ENCODE peak calls at places on chromosomes 7 and 10, in four cellular contexts. I is H1, C is IMR-90, P is H9. V is an unnamed sample.

GRCh38 chr10:70958396-70958795 is 70.0 kb upstream of the PCBD1 start:
- DNase-seq in I (no peak), C (peak; percentile 25), P (no peak), V (no peak)

GRCh38 chr7:6394114-6394513 is 53.6 kb downstream of the DAGLB start:
- DNase-seq in I (no peak), C (no peak), P (no peak), V (no peak)

GRCh38 chr7:74498996-74499834 is 45.5 kb downstream of the GTF2IRD1 start:
- DNase-seq in I (no peak), C (no peak), P (no peak), V (no peak)

GRCh38 chr10:546971-547590 is 142.4 kb downstream of the DIP2C start:
- DNase-seq in I (no peak), C (peak; percentile 31), P (no peak), V (peak; percentile 12)

GRCh38 chr10:127550861-127551260 is 1.8 kb downstream of the NPS start:
- DNase-seq in I (no peak), C (no peak), P (no peak), V (no peak)

GRCh38 chr7:30403477-30403876 is 75.1 kb downstream of the NOD1 start:
- DNase-seq in I (no peak), C (no peak), P (no peak), V (no peak)

GRCh38 chr10:60964257-60965235 is 20.6 kb upstream of the RHOBTB1 start:
- DNase-seq in I (no peak), C (peak; percentile 91), P (peak; percentile 57), V (peak; percentile 56)

GRCh38 chr7:16531682-16532081 is 5.1 kb downstream of the LRRC72 start:
- DNase-seq in I (no peak), C (peak; percentile 6), P (no peak), V (no peak)

GRCh38 chr7:64665980-64666674 is at the start of gene ZNF107:
- DNase-seq in I (peak; percentile 79), C (peak; percentile 93), P (peak; percentile 81), V (peak; percentile 81)

GRCh38 chr10:88793747-88794299 is 8.7 kb upstream of the LIPM start:
- DNase-seq in I (no peak), C (peak; percentile 59), P (no peak), V (no peak)

GRCh38 chr10:125028291-125028867 is 86.5 kb downstream of the ZRANB1 start:
- DNase-seq in I (no peak), C (peak; percentile 29), P (no peak), V (no peak)

GRCh38 chr10:29451946-29452345 is 163.1 kb downstream of the LYZL1 start:
- DNase-seq in I (no peak), C (no peak), P (no peak), V (no peak)

GRCh38 chr7:116052006-116052405 is 21.4 kb upstream of the TFEC start:
- DNase-seq in I (no peak), C (peak; percentile 41), P (no peak), V (no peak)

GRCh38 chr7:28708033-28708451 is 250.1 kb downstream of the TRIL start:
- DNase-seq in I (no peak), C (peak; percentile 38), P (no peak), V (no peak)

GRCh38 chr7:12244129-12244528 is 33.0 kb downstream of the TMEM106B start:
- DNase-seq in I (peak; percentile 17), C (peak; percentile 8), P (peak; percentile 69), V (peak; percentile 4)

GRCh38 chr10:101291254-101292193 is 62.3 kb upstream of the LBX1 start:
- DNase-seq in I (no peak), C (peak; percentile 23), P (peak; percentile 87), V (no peak)

GRCh38 chr7:150947761-150948680 is 30.1 kb downstream of the KCNH2 start:
- DNase-seq in I (no peak), C (no peak), P (peak; percentile 30), V (no peak)

GRCh38 chr7:127838816-127839415 is 186.9 kb downstream of the SND1 start:
- DNase-seq in I (no peak), C (peak; percentile 33), P (no peak), V (no peak)

GRCh38 chr7:117186218-117186617 is 136.6 kb downstream of the WNT2 start:
- DNase-seq in I (no peak), C (peak; percentile 85), P (no peak), V (no peak)

GRCh38 chr10:34143466-34143865 is 671.6 kb downstream of the PARD3 start:
- DNase-seq in I (no peak), C (no peak), P (no peak), V (no peak)

DNA sequence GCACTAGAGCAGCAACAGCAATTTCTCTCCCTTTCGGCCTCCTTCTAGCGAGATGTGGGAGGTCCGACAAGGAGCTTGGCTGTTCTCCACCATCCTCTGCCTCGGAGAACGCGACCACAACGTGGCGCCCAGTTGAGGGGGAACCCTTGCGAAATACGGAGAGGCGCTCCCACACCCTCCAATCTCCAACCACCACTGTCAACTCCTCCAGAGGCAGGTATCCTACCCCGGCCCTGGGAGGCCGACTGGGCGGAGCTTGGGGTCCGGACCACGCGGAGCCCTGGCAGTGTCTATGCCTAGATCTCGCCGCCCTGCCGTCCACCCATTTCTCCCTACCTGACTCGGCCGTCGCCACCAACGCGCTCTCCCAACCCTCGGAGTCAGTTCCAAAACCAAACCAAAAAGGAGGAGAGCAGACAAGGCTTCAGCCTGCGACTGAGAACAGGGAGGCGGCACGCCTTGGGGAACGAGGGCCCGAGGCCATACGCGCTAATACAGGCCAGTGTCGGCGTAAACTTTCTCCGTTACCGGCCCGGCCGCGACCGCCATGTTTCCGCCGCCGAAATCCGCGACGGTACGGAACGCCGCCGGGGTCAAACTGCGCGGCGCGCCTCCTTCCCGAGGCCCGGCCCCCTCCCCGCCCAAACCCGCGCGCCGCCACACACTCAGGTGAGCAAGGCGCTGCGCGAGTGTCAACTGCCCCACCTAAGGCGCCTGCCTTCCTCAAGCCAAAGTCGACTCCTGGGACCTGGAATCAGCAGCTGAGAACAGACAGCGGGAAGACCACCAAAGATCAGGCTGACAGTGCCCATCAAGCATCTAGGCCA is at the start of gene TMEM168:
- DNase-seq in I (peak; percentile 46), C (peak; percentile 76), P (peak; percentile 88), V (peak; percentile 54)
- H4K8ac ChIP-seq in I (peak within 1 kb of the TSS; percentile 99), C (peak within 1 kb of the TSS; percentile 95), P (no peak within 1 kb of the TSS), V (peak within 1 kb of the TSS; percentile 94)

GRCh38 chr7:132176719-132177118 is 399.6 kb downstream of the PLXNA4 start:
- DNase-seq in I (no peak), C (no peak), P (no peak), V (no peak)

GRCh38 chr7:132179681-132180080 is 396.6 kb downstream of the PLXNA4 start:
- DNase-seq in I (no peak), C (no peak), P (no peak), V (no peak)

GRCh38 chr7:132180481-132180880 is 395.8 kb downstream of the PLXNA4 start:
- DNase-seq in I (no peak), C (no peak), P (no peak), V (no peak)

GRCh38 chr7:132177708-132178392 is 398.4 kb downstream of the PLXNA4 start:
- DNase-seq in I (no peak), C (no peak), P (no peak), V (no peak)

GRCh38 chr7:132178393-132178765 is 397.9 kb downstream of the PLXNA4 start:
- DNase-seq in I (no peak), C (no peak), P (no peak), V (no peak)
- H4K91ac ChIP-seq in I (no peak overlapping the region), C (no peak overlapping the region), P (no peak overlapping the region), V (no peak overlapping the region)

GRCh38 chr10:133318494-133319127 is 9.9 kb downstream of the ZNF511 start:
- DNase-seq in I (no peak), C (peak; percentile 36), P (peak; percentile 87), V (no peak)
- H4K8ac ChIP-seq in I (peak overlapping the region; percentile 92), C (no peak overlapping the region), P (no peak overlapping the region), V (no peak overlapping the region)

GRCh38 chr7:34696415-34696814 is 38.4 kb downstream of the NPSR1 start:
- DNase-seq in I (no peak), C (no peak), P (no peak), V (no peak)
- H4K91ac ChIP-seq in I (no peak overlapping the region), C (no peak overlapping the region), P (no peak overlapping the region), V (no peak overlapping the region)

GRCh38 chr7:101217388-101218235 is at the start of the genes PLOD3 and ZNHIT1:
- DNase-seq in I (peak; percentile 83), C (peak; percentile 97), P (peak; percentile 95), V (peak; percentile 98)

GRCh38 chr7:101216860-101217387 is 457 bp downstream of the PLOD3 start:
- DNase-seq in I (no peak), C (no peak), P (no peak), V (peak; percentile 31)

GRCh38 chr7:101220295-101220694 is 2.3 kb downstream of the ZNHIT1 start:
- DNase-seq in I (no peak), C (no peak), P (no peak), V (no peak)

GRCh38 chr7:101218236-101219130 is 518 bp downstream of the ZNHIT1 start:
- DNase-seq in I (no peak), C (peak; percentile 7), P (no peak), V (no peak)

DNA sequence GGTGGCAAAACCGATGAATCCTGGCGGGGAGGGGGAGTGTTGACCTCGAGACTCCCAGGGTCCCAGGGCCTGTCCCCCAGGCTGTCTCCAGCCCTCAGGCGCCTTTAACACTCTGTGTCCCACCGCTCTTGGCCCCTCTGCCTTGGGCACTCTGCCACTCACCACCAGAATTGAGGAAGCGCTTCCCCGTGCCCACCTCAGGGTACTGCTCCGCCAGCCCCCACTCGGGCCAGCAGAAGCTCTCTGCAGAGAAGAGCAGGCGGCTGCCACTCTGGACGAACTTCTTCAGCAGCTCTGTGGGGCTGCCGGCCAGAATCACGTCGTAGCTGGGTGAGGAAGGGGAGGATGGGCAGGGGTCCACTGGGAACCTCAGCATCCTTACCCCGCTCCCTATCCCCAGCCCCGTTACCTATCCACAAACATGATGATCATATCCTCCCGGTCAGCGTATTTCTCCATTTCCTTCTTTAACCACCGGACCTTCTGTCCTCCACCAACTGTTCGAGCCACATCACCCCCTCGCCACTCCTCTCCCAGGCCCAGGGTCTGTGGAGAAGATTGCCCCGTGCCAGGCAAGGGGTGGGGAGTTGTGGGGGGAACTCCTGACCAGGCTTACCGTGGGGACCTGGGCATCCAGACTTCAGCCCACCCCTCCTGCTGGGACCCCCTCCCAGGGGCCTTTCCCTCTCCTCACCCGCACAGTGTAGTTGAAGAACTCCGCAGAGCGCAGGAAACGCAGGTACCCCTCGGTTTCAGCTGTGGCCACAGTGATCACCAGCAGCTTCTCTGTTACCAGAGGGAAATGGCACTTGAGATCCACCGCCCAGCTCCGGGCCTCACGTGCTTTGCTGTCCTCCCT is 1.2 kb downstream of the PLOD3 start:
- DNase-seq in I (no peak), C (peak; percentile 14), P (no peak), V (no peak)
- H4K8ac ChIP-seq in I (no peak overlapping the region), C (peak overlapping the region; percentile 90), P (no peak overlapping the region), V (no peak overlapping the region)

DNA sequence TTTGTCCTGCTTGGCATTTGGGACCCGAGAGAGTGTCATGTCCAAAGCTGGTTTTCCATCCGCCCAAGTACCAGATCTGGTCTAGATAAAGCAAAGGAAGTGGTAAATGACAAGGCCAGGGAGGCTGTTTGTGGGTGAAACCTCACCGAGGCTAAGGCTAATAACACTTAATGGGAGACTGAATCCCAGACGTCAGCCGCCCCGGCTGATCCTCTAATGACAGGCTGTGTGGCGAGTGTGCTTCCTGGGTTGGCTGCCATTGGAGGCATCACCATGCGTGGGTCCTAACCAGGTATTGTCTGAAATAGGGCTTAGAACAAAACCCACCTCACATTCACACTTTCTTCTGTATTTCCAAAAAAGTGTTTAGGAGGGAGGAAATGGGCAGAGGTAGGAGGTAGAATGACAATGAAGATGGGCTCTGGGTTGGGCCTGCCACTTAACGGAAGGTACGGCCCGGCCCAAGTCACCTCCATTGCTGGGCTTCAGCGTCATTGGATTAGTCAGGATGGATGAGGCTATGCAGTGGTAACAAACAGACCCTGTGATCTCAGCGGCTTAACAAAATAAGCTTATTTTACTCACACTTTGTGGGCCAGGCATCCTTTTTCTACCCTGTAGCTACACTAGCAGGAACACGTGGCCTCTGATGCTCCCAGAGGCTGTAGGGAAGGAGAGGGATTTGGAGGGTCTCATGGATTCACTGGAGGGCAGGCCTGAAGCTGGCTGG is 59.7 kb downstream of the PROSER2 start:
- DNase-seq in I (no peak), C (no peak), P (no peak), V (no peak)
- H4K91ac ChIP-seq in I (no peak overlapping the region), C (no peak overlapping the region), P (no peak overlapping the region), V (no peak overlapping the region)

V was measured in neuronal stem cell.